ENCODE peak calls at places on chromosomes 11 and 22, in eight cellular contexts. I is testis, M is EH, N is BE2C, U is H4, J is AG08395, Q is body of pancreas, A is GM06990. O is an unnamed sample.

GRCh38 chr11:3043315-3043871 is 13.8 kb downstream of the CARS1 start:
- DNase-seq in I (no peak), M (peak), N (no peak), U (no peak), J (peak), Q (peak), A (no peak), O (peak)

GRCh38 chr11:44980533-44981427 is 30.1 kb upstream of the TP53I11 start:
- DNase-seq in I (no peak), M (no peak), N (no peak), U (no peak), J (no peak), Q (no peak), A (no peak), O (no peak)

GRCh38 chr22:30538280-30538679 is 8.3 kb downstream of the SEC14L6 start:
- DNase-seq in I (peak), M (peak), N (no peak), U (no peak), J (peak), Q (no peak), A (no peak), O (peak)

GRCh38 chr11:119415966-119416365 is 7.0 kb downstream of the THY1 start:
- DNase-seq in I (no peak), M (no peak), N (no peak), U (no peak), J (peak), Q (no peak), A (no peak), O (no peak)

GRCh38 chr11:17807034-17807433 is 72.5 kb downstream of the KCNC1 start:
- DNase-seq in I (no peak), M (peak), N (no peak), U (no peak), J (peak), Q (no peak), A (no peak), O (no peak)

GRCh38 chr22:45997077-45997774 is 20.3 kb upstream of the WNT7B start:
- DNase-seq in I (peak), M (peak), N (peak), U (peak), J (peak), Q (peak), A (peak), O (peak)

GRCh38 chr11:119933584-119933983 is 204.3 kb downstream of the TRIM29 start:
- DNase-seq in I (no peak), M (no peak), N (no peak), U (no peak), J (no peak), Q (no peak), A (no peak), O (no peak)

GRCh38 chr11:117657801-117658200 is 139.2 kb downstream of the DSCAML1 start:
- DNase-seq in I (no peak), M (no peak), N (no peak), U (no peak), J (no peak), Q (no peak), A (no peak), O (no peak)

GRCh38 chr11:33638608-33639007 is 62.0 kb downstream of the C11orf91 start:
- DNase-seq in I (no peak), M (no peak), N (no peak), U (no peak), J (no peak), Q (no peak), A (no peak), O (no peak)

GRCh38 chr11:124080319-124081001 is 34.8 kb upstream of the VWA5A start:
- DNase-seq in I (no peak), M (no peak), N (no peak), U (no peak), J (no peak), Q (no peak), A (no peak), O (no peak)

GRCh38 chr22:17984114-17984513 is 40.2 kb downstream of the MICAL3 start:
- DNase-seq in I (no peak), M (no peak), N (no peak), U (no peak), J (peak), Q (no peak), A (no peak), O (no peak)

GRCh38 chr11:57379732-57380131 is 1.2 kb downstream of the PRG3 start:
- DNase-seq in I (peak), M (peak), N (no peak), U (no peak), J (no peak), Q (no peak), A (no peak), O (no peak)

GRCh38 chr11:13169709-13170108 is 107.9 kb upstream of the BMAL1 start:
- DNase-seq in I (no peak), M (peak), N (no peak), U (peak), J (peak), Q (peak), A (no peak), O (peak)

GRCh38 chr22:21028277-21029251 is 3.8 kb downstream of the SLC7A4 start:
- DNase-seq in I (no peak), M (no peak), N (peak), U (no peak), J (no peak), Q (no peak), A (no peak), O (no peak)

GRCh38 chr11:126354631-126355323 is 709 bp upstream of the ST3GAL4 start:
- DNase-seq in I (no peak), M (no peak), N (no peak), U (no peak), J (no peak), Q (no peak), A (peak), O (no peak)

GRCh38 chr11:61297741-61298140 is 2.6 kb upstream of the VWCE start:
- DNase-seq in I (peak), M (peak), N (no peak), U (peak), J (peak), Q (peak), A (no peak), O (peak)

GRCh38 chr11:36238881-36239280 is 50.3 kb downstream of the COMMD9 start:
- DNase-seq in I (no peak), M (no peak), N (no peak), U (no peak), J (no peak), Q (no peak), A (no peak), O (no peak)